ENCODE peak calls at places on chromosomes 2 and 18, in nine cellular contexts. One of them, this sample, is unnamed.

GRCh38 chr2:186992597-186992996 is 143.6 kb upstream of the ZSWIM2 start:
- DNase-seq in NCI-H526 treated with DMSO at 0.1 percent for 48 hours: no peak
- DNase-seq in aorta: no peak
- DNase-seq in activated T-cell treated with anti-CD3 and anti-CD28 coated beads for 1 hour: no peak
- DNase-seq in AG20443: no peak
- DNase-seq in BE2C: no peak
- DNase-seq in AG08396: no peak
- DNase-seq in NCI-H1105 treated with DMSO at 0.1 percent for 48 hours: no peak
- DNase-seq in ELR: no peak
- DNase-seq in this sample: no peak

GRCh38 chr2:72917138-72917874 is at the start of gene EMX1:
- DNase-seq in NCI-H526 treated with DMSO at 0.1 percent for 48 hours: peak; percentile 40
- DNase-seq in ELR: no peak
- DNase-seq in aorta: no peak
- DNase-seq in activated T-cell treated with anti-CD3 and anti-CD28 coated beads for 1 hour: peak; percentile 24
- DNase-seq in BE2C: no peak
- DNase-seq in AG20443: peak; percentile 52
- DNase-seq in NCI-H1105 treated with DMSO at 0.1 percent for 48 hours: peak; percentile 80
- DNase-seq in AG08396: no peak
- DNase-seq in this sample: peak; percentile 83

GRCh38 chr2:173667415-173667814 is 297.8 kb downstream of the SP3 start:
- DNase-seq in NCI-H1105 treated with DMSO at 0.1 percent for 48 hours: no peak
- DNase-seq in aorta: no peak
- DNase-seq in ELR: peak; percentile 53
- DNase-seq in activated T-cell treated with anti-CD3 and anti-CD28 coated beads for 1 hour: no peak
- DNase-seq in NCI-H526 treated with DMSO at 0.1 percent for 48 hours: peak; percentile 1
- DNase-seq in AG20443: no peak
- DNase-seq in BE2C: no peak
- DNase-seq in AG08396: no peak
- DNase-seq in this sample: no peak

GRCh38 chr2:186941853-186942252 is 92.9 kb upstream of the ZSWIM2 start:
- DNase-seq in aorta: no peak
- DNase-seq in AG08396: no peak
- DNase-seq in NCI-H526 treated with DMSO at 0.1 percent for 48 hours: no peak
- DNase-seq in activated T-cell treated with anti-CD3 and anti-CD28 coated beads for 1 hour: no peak
- DNase-seq in AG20443: no peak
- DNase-seq in ELR: no peak
- DNase-seq in NCI-H1105 treated with DMSO at 0.1 percent for 48 hours: no peak
- DNase-seq in BE2C: no peak
- DNase-seq in this sample: no peak

GRCh38 chr2:68970566-68970965 is 3.9 kb upstream of the GKN1 start:
- DNase-seq in NCI-H1105 treated with DMSO at 0.1 percent for 48 hours: no peak
- DNase-seq in BE2C: no peak
- DNase-seq in activated T-cell treated with anti-CD3 and anti-CD28 coated beads for 1 hour: no peak
- DNase-seq in NCI-H526 treated with DMSO at 0.1 percent for 48 hours: no peak
- DNase-seq in aorta: no peak
- DNase-seq in AG08396: no peak
- DNase-seq in ELR: no peak
- DNase-seq in AG20443: no peak
- DNase-seq in this sample: no peak

GRCh38 chr2:85088921-85089320 is 44.3 kb upstream of the TCF7L1 start:
- DNase-seq in BE2C: no peak
- DNase-seq in AG20443: no peak
- DNase-seq in NCI-H526 treated with DMSO at 0.1 percent for 48 hours: no peak
- DNase-seq in NCI-H1105 treated with DMSO at 0.1 percent for 48 hours: no peak
- DNase-seq in activated T-cell treated with anti-CD3 and anti-CD28 coated beads for 1 hour: no peak
- DNase-seq in AG08396: no peak
- DNase-seq in aorta: no peak
- DNase-seq in ELR: no peak
- DNase-seq in this sample: no peak

GRCh38 chr2:71550801-71551630 is 97.7 kb downstream of the DYSF start:
- DNase-seq in AG08396: no peak
- DNase-seq in aorta: peak; percentile 38
- DNase-seq in NCI-H1105 treated with DMSO at 0.1 percent for 48 hours: no peak
- DNase-seq in BE2C: no peak
- DNase-seq in activated T-cell treated with anti-CD3 and anti-CD28 coated beads for 1 hour: no peak
- DNase-seq in AG20443: no peak
- DNase-seq in NCI-H526 treated with DMSO at 0.1 percent for 48 hours: no peak
- DNase-seq in ELR: no peak
- DNase-seq in this sample: no peak

GRCh38 chr2:238725298-238725697 is 122.6 kb upstream of the TWIST2 start:
- DNase-seq in NCI-H526 treated with DMSO at 0.1 percent for 48 hours: no peak
- DNase-seq in ELR: no peak
- DNase-seq in AG20443: no peak
- DNase-seq in aorta: no peak
- DNase-seq in AG08396: no peak
- DNase-seq in activated T-cell treated with anti-CD3 and anti-CD28 coated beads for 1 hour: no peak
- DNase-seq in NCI-H1105 treated with DMSO at 0.1 percent for 48 hours: no peak
- DNase-seq in BE2C: no peak
- DNase-seq in this sample: no peak

GRCh38 chr18:45370190-45371010 is 244.9 kb upstream of the SLC14A2 start:
- DNase-seq in ELR: no peak
- DNase-seq in AG20443: peak; percentile 47
- DNase-seq in activated T-cell treated with anti-CD3 and anti-CD28 coated beads for 1 hour: no peak
- DNase-seq in NCI-H1105 treated with DMSO at 0.1 percent for 48 hours: peak; percentile 17
- DNase-seq in BE2C: peak; percentile 33
- DNase-seq in AG08396: no peak
- DNase-seq in aorta: no peak
- DNase-seq in NCI-H526 treated with DMSO at 0.1 percent for 48 hours: no peak
- DNase-seq in this sample: no peak

GRCh38 chr18:63285332-63285731 is 34.2 kb downstream of the BCL2 start:
- DNase-seq in AG08396: no peak
- DNase-seq in NCI-H526 treated with DMSO at 0.1 percent for 48 hours: peak; percentile 51
- DNase-seq in AG20443: no peak
- DNase-seq in aorta: no peak
- DNase-seq in BE2C: no peak
- DNase-seq in activated T-cell treated with anti-CD3 and anti-CD28 coated beads for 1 hour: no peak
- DNase-seq in ELR: no peak
- DNase-seq in NCI-H1105 treated with DMSO at 0.1 percent for 48 hours: no peak
- DNase-seq in this sample: no peak

GRCh38 chr2:3037196-3038194 is 340.1 kb downstream of the EIPR1 start:
- DNase-seq in NCI-H1105 treated with DMSO at 0.1 percent for 48 hours: no peak
- DNase-seq in AG08396: no peak
- DNase-seq in BE2C: no peak
- DNase-seq in aorta: no peak
- DNase-seq in NCI-H526 treated with DMSO at 0.1 percent for 48 hours: no peak
- DNase-seq in AG20443: no peak
- DNase-seq in ELR: no peak
- DNase-seq in activated T-cell treated with anti-CD3 and anti-CD28 coated beads for 1 hour: no peak
- DNase-seq in this sample: no peak

GRCh38 chr2:12555012-12555645 is 161.6 kb upstream of the TRIB2 start:
- DNase-seq in activated T-cell treated with anti-CD3 and anti-CD28 coated beads for 1 hour: no peak
- DNase-seq in aorta: no peak
- DNase-seq in AG08396: peak; percentile 38
- DNase-seq in ELR: peak; percentile 75
- DNase-seq in NCI-H526 treated with DMSO at 0.1 percent for 48 hours: no peak
- DNase-seq in BE2C: peak; percentile 77
- DNase-seq in AG20443: peak; percentile 33
- DNase-seq in NCI-H1105 treated with DMSO at 0.1 percent for 48 hours: no peak
- DNase-seq in this sample: no peak

GRCh38 chr2:183543222-183543621 is 419.0 kb downstream of the NUP35 start:
- DNase-seq in aorta: no peak
- DNase-seq in BE2C: no peak
- DNase-seq in ELR: no peak
- DNase-seq in NCI-H1105 treated with DMSO at 0.1 percent for 48 hours: no peak
- DNase-seq in AG08396: no peak
- DNase-seq in AG20443: no peak
- DNase-seq in NCI-H526 treated with DMSO at 0.1 percent for 48 hours: no peak
- DNase-seq in activated T-cell treated with anti-CD3 and anti-CD28 coated beads for 1 hour: no peak
- DNase-seq in this sample: no peak

GRCh38 chr18:30522288-30522929 is 520.1 kb downstream of the DSC3 start:
- DNase-seq in NCI-H526 treated with DMSO at 0.1 percent for 48 hours: no peak
- DNase-seq in aorta: no peak
- DNase-seq in AG20443: no peak
- DNase-seq in AG08396: no peak
- DNase-seq in activated T-cell treated with anti-CD3 and anti-CD28 coated beads for 1 hour: no peak
- DNase-seq in ELR: no peak
- DNase-seq in NCI-H1105 treated with DMSO at 0.1 percent for 48 hours: no peak
- DNase-seq in BE2C: no peak
- DNase-seq in this sample: no peak

GRCh38 chr18:25230658-25231326 is 121.2 kb downstream of the ZNF521 start:
- DNase-seq in ELR: peak; percentile 30
- DNase-seq in aorta: peak; percentile 81
- DNase-seq in NCI-H526 treated with DMSO at 0.1 percent for 48 hours: no peak
- DNase-seq in AG08396: peak; percentile 76
- DNase-seq in AG20443: peak; percentile 89
- DNase-seq in NCI-H1105 treated with DMSO at 0.1 percent for 48 hours: no peak
- DNase-seq in activated T-cell treated with anti-CD3 and anti-CD28 coated beads for 1 hour: no peak
- DNase-seq in BE2C: no peak
- DNase-seq in this sample: no peak

GRCh38 chr18:42078711-42079110 is 123.7 kb downstream of the PIK3C3 start:
- DNase-seq in AG08396: no peak
- DNase-seq in BE2C: no peak
- DNase-seq in ELR: no peak
- DNase-seq in NCI-H526 treated with DMSO at 0.1 percent for 48 hours: no peak
- DNase-seq in aorta: no peak
- DNase-seq in AG20443: no peak
- DNase-seq in activated T-cell treated with anti-CD3 and anti-CD28 coated beads for 1 hour: no peak
- DNase-seq in NCI-H1105 treated with DMSO at 0.1 percent for 48 hours: no peak
- DNase-seq in this sample: no peak

GRCh38 chr18:44130365-44130942 is 550.2 kb upstream of the SETBP1 start:
- DNase-seq in NCI-H1105 treated with DMSO at 0.1 percent for 48 hours: peak; percentile 90
- DNase-seq in ELR: peak; percentile 3
- DNase-seq in AG20443: peak; percentile 54
- DNase-seq in AG08396: peak; percentile 14
- DNase-seq in aorta: no peak
- DNase-seq in activated T-cell treated with anti-CD3 and anti-CD28 coated beads for 1 hour: no peak
- DNase-seq in BE2C: peak; percentile 28
- DNase-seq in NCI-H526 treated with DMSO at 0.1 percent for 48 hours: no peak
- DNase-seq in this sample: no peak

GRCh38 chr2:18922276-18922675 is 332.9 kb upstream of the NT5C1B start:
- DNase-seq in NCI-H526 treated with DMSO at 0.1 percent for 48 hours: no peak
- DNase-seq in activated T-cell treated with anti-CD3 and anti-CD28 coated beads for 1 hour: no peak
- DNase-seq in AG20443: no peak
- DNase-seq in BE2C: no peak
- DNase-seq in NCI-H1105 treated with DMSO at 0.1 percent for 48 hours: no peak
- DNase-seq in ELR: no peak
- DNase-seq in aorta: no peak
- DNase-seq in AG08396: no peak
- DNase-seq in this sample: no peak

GRCh38 chr2:190596998-190597397 is 51.9 kb upstream of the NAB1 start:
- DNase-seq in NCI-H1105 treated with DMSO at 0.1 percent for 48 hours: no peak
- DNase-seq in AG08396: no peak
- DNase-seq in aorta: peak; percentile 46
- DNase-seq in AG20443: no peak
- DNase-seq in ELR: no peak
- DNase-seq in NCI-H526 treated with DMSO at 0.1 percent for 48 hours: peak; percentile 43
- DNase-seq in BE2C: no peak
- DNase-seq in activated T-cell treated with anti-CD3 and anti-CD28 coated beads for 1 hour: no peak
- DNase-seq in this sample: no peak

GRCh38 chr2:110126086-110126773 is 10.6 kb upstream of the MALL start:
- DNase-seq in NCI-H1105 treated with DMSO at 0.1 percent for 48 hours: no peak
- DNase-seq in AG20443: no peak
- DNase-seq in NCI-H526 treated with DMSO at 0.1 percent for 48 hours: no peak
- DNase-seq in aorta: no peak
- DNase-seq in AG08396: no peak
- DNase-seq in activated T-cell treated with anti-CD3 and anti-CD28 coated beads for 1 hour: no peak
- DNase-seq in BE2C: no peak
- DNase-seq in ELR: no peak
- DNase-seq in this sample: no peak